ENCODE peak calls at places on chromosomes 6 and 20, in nine cellular contexts. Q, W, C, S, E, J, Z, P and N are unnamed samples.

GRCh38 chr6:78942451-78942850 is 75.1 kb downstream of the IRAK1BP1 start:
- DNase-seq in Q (no peak), W (no peak), C (peak), S (no peak), E (no peak), J (peak), Z (no peak), P (no peak), N (no peak)

GRCh38 chr6:105179244-105180065 is at the start of gene POPDC3:
- DNase-seq in Q (no peak), W (no peak), C (peak), S (peak), E (no peak), J (peak), Z (no peak), P (no peak), N (no peak)

GRCh38 chr6:50829898-50830439 is 11.3 kb downstream of the TFAP2B start:
- DNase-seq in Q (peak), W (no peak), C (no peak), S (no peak), E (no peak), J (no peak), Z (no peak), P (no peak), N (no peak)

GRCh38 chr20:54103067-54103761 is 32.8 kb upstream of the BCAS1 start:
- DNase-seq in Q (peak), W (peak), C (peak), S (peak), E (peak), J (peak), Z (peak), P (peak), N (peak)

GRCh38 chr6:132693478-132693877 is 20.4 kb downstream of the VNN1 start:
- DNase-seq in Q (no peak), W (no peak), C (peak), S (no peak), E (no peak), J (no peak), Z (no peak), P (no peak), N (no peak)

GRCh38 chr6:128981716-128982115 is 98.8 kb downstream of the LAMA2 start:
- DNase-seq in Q (no peak), W (no peak), C (peak), S (no peak), E (no peak), J (peak), Z (no peak), P (no peak), N (no peak)

GRCh38 chr6:157679605-157680580 is 143.2 kb upstream of the SNX9 start:
- DNase-seq in Q (no peak), W (no peak), C (peak), S (no peak), E (no peak), J (no peak), Z (no peak), P (no peak), N (no peak)

GRCh38 chr6:138774370-138774769 is 801 bp downstream of the CCDC28A start:
- DNase-seq in Q (no peak), W (no peak), C (peak), S (no peak), E (no peak), J (no peak), Z (no peak), P (no peak), N (no peak)

GRCh38 chr20:20593447-20594170 is 118.8 kb downstream of the RALGAPA2 start:
- DNase-seq in Q (peak), W (no peak), C (peak), S (peak), E (no peak), J (peak), Z (no peak), P (no peak), N (no peak)

GRCh38 chr6:14690120-14691056 is 555.5 kb upstream of the JARID2 start:
- DNase-seq in Q (no peak), W (no peak), C (no peak), S (no peak), E (no peak), J (no peak), Z (no peak), P (no peak), N (no peak)

GRCh38 chr6:119349341-119350201 is at the start of gene MAN1A1:
- DNase-seq in Q (peak), W (peak), C (peak), S (peak), E (peak), J (peak), Z (peak), P (peak), N (peak)

GRCh38 chr6:44496705-44497369 is 109.3 kb downstream of the CDC5L start:
- DNase-seq in Q (no peak), W (no peak), C (peak), S (no peak), E (no peak), J (no peak), Z (no peak), P (no peak), N (no peak)

GRCh38 chr20:62065669-62066338 is at the start of gene TAF4:
- DNase-seq in Q (peak), W (peak), C (peak), S (peak), E (peak), J (peak), Z (peak), P (no peak), N (peak)

GRCh38 chr20:4135385-4136077 is 120.2 kb upstream of the RNF24 start:
- DNase-seq in Q (no peak), W (no peak), C (peak), S (no peak), E (peak), J (peak), Z (no peak), P (no peak), N (peak)

GRCh38 chr20:45445805-45446562 is 23.6 kb upstream of the WFDC2 start:
- DNase-seq in Q (no peak), W (no peak), C (peak), S (no peak), E (no peak), J (peak), Z (peak), P (no peak), N (no peak)

GRCh38 chr6:145225500-145225899 is 509.8 kb downstream of the EPM2A start:
- DNase-seq in Q (no peak), W (no peak), C (no peak), S (no peak), E (no peak), J (no peak), Z (no peak), P (no peak), N (no peak)

GRCh38 chr6:71967436-71967835 is 81.1 kb downstream of the RIMS1 start:
- DNase-seq in Q (no peak), W (no peak), C (peak), S (no peak), E (no peak), J (peak), Z (no peak), P (no peak), N (no peak)

GRCh38 chr6:49787176-49787575 is at the start of gene PGK2:
- DNase-seq in Q (no peak), W (no peak), C (peak), S (no peak), E (no peak), J (no peak), Z (no peak), P (no peak), N (no peak)

GRCh38 chr6:14423330-14423729 is 305.8 kb downstream of the CD83 start:
- DNase-seq in Q (no peak), W (no peak), C (peak), S (no peak), E (peak), J (no peak), Z (no peak), P (no peak), N (no peak)

GRCh38 chr6:152343735-152344360 is 293.3 kb downstream of the SYNE1 start:
- DNase-seq in Q (no peak), W (no peak), C (no peak), S (no peak), E (no peak), J (no peak), Z (no peak), P (no peak), N (no peak)

GRCh38 chr6:22333802-22334201 is 37.0 kb upstream of the PRL start:
- DNase-seq in Q (no peak), W (no peak), C (peak), S (no peak), E (no peak), J (no peak), Z (no peak), P (no peak), N (no peak)

GRCh38 chr20:51434556-51435256 is 107.8 kb downstream of the NFATC2 start:
- DNase-seq in Q (no peak), W (no peak), C (peak), S (no peak), E (no peak), J (peak), Z (no peak), P (no peak), N (no peak)

GRCh38 chr20:41774291-41774690 is 156.1 kb upstream of the CHD6 start:
- DNase-seq in Q (no peak), W (no peak), C (no peak), S (no peak), E (no peak), J (no peak), Z (no peak), P (no peak), N (no peak)

GRCh38 chr6:167930300-167930699 is 67.2 kb upstream of the KIF25 start:
- DNase-seq in Q (no peak), W (no peak), C (peak), S (no peak), E (no peak), J (no peak), Z (no peak), P (no peak), N (no peak)

GRCh38 chr6:26071135-26071534 is 16.1 kb upstream of the HFE start:
- DNase-seq in Q (no peak), W (no peak), C (peak), S (no peak), E (no peak), J (no peak), Z (no peak), P (no peak), N (no peak)